ENCODE peak calls at places on chromosome 16, in six cellular contexts. R is astrocyte of the spinal cord, C is GM04504, Y is AML-193, B is choroid plexus epithelial cell, X is HTR-8/SVneo. S is an unnamed sample.

GRCh38 chr16:83990492-83990891 is 22.4 kb downstream of the NECAB2 start:
- DNase-seq in Y (no peak), C (no peak), B (no peak), R (no peak), X (no peak), S (no peak)

GRCh38 chr16:2919511-2920255 is 8.0 kb downstream of the FLYWCH1 start:
- DNase-seq in C (no peak), Y (peak; percentile 35), X (peak; percentile 64), R (peak; percentile 72), B (peak; percentile 79), S (no peak)

GRCh38 chr16:50627419-50627818 is 53.7 kb downstream of the SNX20 start:
- DNase-seq in R (no peak), Y (no peak), X (no peak), C (no peak), B (peak; percentile 28), S (no peak)

GRCh38 chr16:19210968-19211367 is 42.9 kb downstream of the SYT17 start:
- DNase-seq in Y (no peak), X (no peak), R (no peak), B (no peak), C (no peak), S (no peak)

GRCh38 chr16:265711-266110 is 10.0 kb downstream of the RGS11 start:
- DNase-seq in X (no peak), B (no peak), R (no peak), Y (no peak), C (no peak), S (no peak)

GRCh38 chr16:734208-734980 is 6.4 kb downstream of the CIAO3 start:
- DNase-seq in C (no peak), B (no peak), R (no peak), X (no peak), Y (no peak), S (no peak)

GRCh38 chr16:89448656-89449055 is 41.7 kb downstream of the ANKRD11 start:
- DNase-seq in Y (no peak), R (no peak), B (no peak), C (no peak), X (no peak), S (no peak)

GRCh38 chr16:84486551-84487235 is 17.8 kb downstream of the MEAK7 start:
- DNase-seq in Y (no peak), B (no peak), X (no peak), R (no peak), C (no peak), S (no peak)

GRCh38 chr16:12078405-12079245 is 102.1 kb downstream of the SNX29 start:
- DNase-seq in X (no peak), Y (no peak), C (no peak), R (no peak), B (no peak), S (no peak)

GRCh38 chr16:84137769-84138357 is 7.1 kb downstream of the HSDL1 start:
- DNase-seq in R (no peak), B (no peak), X (no peak), C (no peak), Y (no peak), S (no peak)

GRCh38 chr16:54739381-54739780 is 191.3 kb upstream of the IRX5 start:
- DNase-seq in B (no peak), X (no peak), C (no peak), Y (no peak), R (no peak), S (no peak)

GRCh38 chr16:51949260-51949659 is 597.7 kb downstream of the TOX3 start:
- DNase-seq in X (no peak), C (no peak), Y (no peak), B (no peak), R (no peak), S (no peak)

GRCh38 chr16:57041182-57042156 is 50.9 kb upstream of the CPNE2 start:
- DNase-seq in X (no peak), Y (no peak), R (no peak), B (peak; percentile 9), C (no peak), S (no peak)

GRCh38 chr16:81571175-81571574 is 126.6 kb downstream of the CMIP start:
- DNase-seq in X (no peak), C (no peak), Y (no peak), B (no peak), R (no peak), S (no peak)

GRCh38 chr16:11211061-11211976 is 44.7 kb downstream of the SOCS1 start:
- DNase-seq in C (no peak), B (peak; percentile 27), R (no peak), X (no peak), Y (no peak), S (no peak)

GRCh38 chr16:24748242-24748641 is 18.8 kb downstream of the TNRC6A start:
- DNase-seq in Y (peak; percentile 60), C (peak; percentile 87), X (peak; percentile 62), R (peak; percentile 91), B (peak; percentile 96), S (no peak)

GRCh38 chr16:847151-847550 is 46.6 kb upstream of the GNG13 start:
- DNase-seq in Y (no peak), C (no peak), B (no peak), R (no peak), X (no peak), S (no peak)

GRCh38 chr16:82655315-82655714 is 28.5 kb downstream of the CDH13 start:
- DNase-seq in C (peak; percentile 84), R (peak; percentile 84), X (peak; percentile 69), B (peak; percentile 94), Y (no peak), S (no peak)

GRCh38 chr16:84367750-84368320 is 503 bp upstream of the ATP2C2 start:
- DNase-seq in R (no peak), B (no peak), C (no peak), X (no peak), Y (no peak), S (no peak)

GRCh38 chr16:85799497-85800320 is at the start of the genes COX4I1 and EMC8:
- DNase-seq in R (peak; percentile 93), X (peak; percentile 96), C (peak; percentile 86), B (peak; percentile 94), Y (peak; percentile 80), S (peak; percentile 92)

GRCh38 chr16:75238132-75238852 is 13.1 kb downstream of the BCAR1 start:
- DNase-seq in B (peak; percentile 92), Y (no peak), R (peak; percentile 93), X (no peak), C (peak; percentile 83), S (no peak)

S was measured in CD14-positive monocyte.